ENCODE peak calls at places on chromosomes 1 and 21, in nine cellular contexts. T is HCT116, Y is spleen, L is stomach, W is H1, Q is suprapubic skin, U is HepG2, X is sigmoid colon, R is breast epithelium. D is an unnamed sample.

GRCh38 chr1:184351416-184351975 is 35.3 kb upstream of the C1orf21 start:
- DNase-seq in T (no peak), Y (no peak), L (no peak), W (no peak), Q (no peak), U (no peak), X (no peak), R (no peak), D (no peak)

GRCh38 chr1:207818971-207819451 is 67.2 kb downstream of the CD46 start:
- DNase-seq in T (no peak), Y (no peak), L (no peak), W (no peak), Q (peak), U (no peak), X (peak), R (no peak), D (no peak)

GRCh38 chr21:41926068-41926806 is 27.6 kb downstream of the C2CD2 start:
- DNase-seq in T (no peak), Y (no peak), L (peak), W (no peak), Q (no peak), U (peak), X (peak), R (peak), D (no peak)

GRCh38 chr1:93519196-93519825 is 71.4 kb downstream of the FNBP1L start:
- DNase-seq in T (no peak), Y (no peak), L (no peak), W (no peak), Q (no peak), U (no peak), X (no peak), R (no peak), D (no peak)

GRCh38 chr1:44720281-44720680 is 10.7 kb downstream of the RNU5D-1 start:
- DNase-seq in T (no peak), Y (peak), L (no peak), W (no peak), Q (no peak), U (no peak), X (no peak), R (no peak), D (no peak)

GRCh38 chr1:12087797-12088314 is 24.8 kb downstream of the TNFRSF8 start:
- DNase-seq in T (no peak), Y (no peak), L (no peak), W (no peak), Q (no peak), U (no peak), X (no peak), R (no peak), D (no peak)

GRCh38 chr1:183685112-183685713 is 32.1 kb upstream of the APOBEC4 start:
- DNase-seq in T (peak), Y (no peak), L (peak), W (no peak), Q (no peak), U (peak), X (no peak), R (no peak), D (no peak)

GRCh38 chr1:232049335-232049734 is 422.7 kb downstream of the DISC1 start:
- DNase-seq in T (no peak), Y (no peak), L (no peak), W (no peak), Q (no peak), U (peak), X (no peak), R (no peak), D (no peak)

GRCh38 chr1:1757422-1758058 is 20.7 kb downstream of the NADK start:
- DNase-seq in T (no peak), Y (peak), L (no peak), W (no peak), Q (no peak), U (no peak), X (no peak), R (no peak), D (no peak)

GRCh38 chr21:43731476-43731875 is 12.5 kb downstream of the PDXK start:
- DNase-seq in T (no peak), Y (no peak), L (peak), W (no peak), Q (no peak), U (peak), X (no peak), R (no peak), D (no peak)

GRCh38 chr1:50450861-50451653 is 27.8 kb upstream of the DMRTA2 start:
- DNase-seq in T (no peak), Y (no peak), L (no peak), W (no peak), Q (no peak), U (no peak), X (no peak), R (no peak), D (no peak)

GRCh38 chr21:46080171-46081021 is 17.5 kb upstream of the COL6A2 start:
- DNase-seq in T (no peak), Y (peak), L (peak), W (no peak), Q (peak), U (no peak), X (peak), R (peak), D (peak)

GRCh38 chr21:46000731-46001641 is 19.4 kb downstream of the COL6A1 start:
- DNase-seq in T (no peak), Y (peak), L (peak), W (peak), Q (peak), U (no peak), X (peak), R (peak), D (no peak)

GRCh38 chr1:210797422-210797821 is 336.5 kb downstream of the KCNH1 start:
- DNase-seq in T (no peak), Y (no peak), L (no peak), W (no peak), Q (no peak), U (no peak), X (no peak), R (no peak), D (no peak)

GRCh38 chr1:203281033-203281432 is 24.3 kb upstream of the BTG2 start:
- DNase-seq in T (no peak), Y (no peak), L (no peak), W (peak), Q (no peak), U (no peak), X (peak), R (peak), D (no peak)

GRCh38 chr1:24588573-24588972 is 32.7 kb downstream of the NCMAP start:
- DNase-seq in T (no peak), Y (no peak), L (no peak), W (no peak), Q (no peak), U (no peak), X (no peak), R (no peak), D (no peak)

GRCh38 chr1:24586119-24586518 is 30.2 kb downstream of the NCMAP start:
- DNase-seq in T (no peak), Y (no peak), L (no peak), W (no peak), Q (no peak), U (peak), X (no peak), R (no peak), D (no peak)

GRCh38 chr1:24584103-24584764 is 28.3 kb downstream of the NCMAP start:
- DNase-seq in T (no peak), Y (no peak), L (peak), W (no peak), Q (no peak), U (no peak), X (no peak), R (no peak), D (no peak)

GRCh38 chr1:24589200-24589599 is 33.3 kb downstream of the NCMAP start:
- DNase-seq in T (no peak), Y (no peak), L (no peak), W (no peak), Q (no peak), U (no peak), X (no peak), R (no peak), D (no peak)

GRCh38 chr1:24586970-24587820 is 31.3 kb downstream of the NCMAP start:
- DNase-seq in T (peak), Y (no peak), L (peak), W (no peak), Q (no peak), U (peak), X (no peak), R (no peak), D (no peak)
- TF ChIP-seq POLR2A in T (no peak), Y (no peak), L (no peak), W (no peak), Q (no peak), U (no peak), X (no peak), R (no peak), D (no peak)

DNA sequence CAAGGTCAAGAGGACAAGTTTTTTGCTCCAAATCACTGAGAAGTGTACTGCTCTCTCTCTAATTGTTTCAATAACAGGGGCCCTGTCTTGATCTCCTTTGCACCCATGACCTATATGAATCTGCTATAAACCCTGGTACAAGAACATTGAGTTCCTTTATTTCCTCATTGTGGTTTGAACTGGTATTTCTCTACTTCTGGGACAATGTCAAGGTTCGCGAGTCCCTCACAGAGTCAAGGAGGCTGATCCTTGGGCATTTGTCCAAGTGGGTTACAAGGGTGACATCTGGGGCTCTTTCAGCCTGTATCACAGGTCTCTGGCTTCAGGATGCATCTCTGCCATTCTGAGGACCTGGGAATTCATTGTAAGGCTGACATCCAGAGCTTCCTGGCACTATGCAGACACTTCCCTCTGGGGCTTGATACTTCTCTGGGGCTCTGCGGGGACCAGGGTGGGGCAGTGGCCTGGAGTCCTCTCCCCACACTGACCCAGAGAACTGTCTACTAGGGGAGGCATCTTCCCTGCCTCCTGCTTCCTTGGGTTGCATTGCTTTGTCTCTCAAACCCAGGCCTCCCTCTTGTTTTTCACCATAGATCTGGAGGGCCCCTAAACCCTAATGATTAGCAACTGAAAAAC is 22.5 kb upstream of the ZNF648 start:
- DNase-seq in T (no peak), Y (no peak), L (no peak), W (no peak), Q (no peak), U (no peak), X (no peak), R (no peak), D (peak)
- TF ChIP-seq POLR2AphosphoS5 in T (no peak), Y (peak), L (no peak), W (no peak), Q (no peak), U (no peak), X (no peak), R (no peak), D (no peak)

DNA sequence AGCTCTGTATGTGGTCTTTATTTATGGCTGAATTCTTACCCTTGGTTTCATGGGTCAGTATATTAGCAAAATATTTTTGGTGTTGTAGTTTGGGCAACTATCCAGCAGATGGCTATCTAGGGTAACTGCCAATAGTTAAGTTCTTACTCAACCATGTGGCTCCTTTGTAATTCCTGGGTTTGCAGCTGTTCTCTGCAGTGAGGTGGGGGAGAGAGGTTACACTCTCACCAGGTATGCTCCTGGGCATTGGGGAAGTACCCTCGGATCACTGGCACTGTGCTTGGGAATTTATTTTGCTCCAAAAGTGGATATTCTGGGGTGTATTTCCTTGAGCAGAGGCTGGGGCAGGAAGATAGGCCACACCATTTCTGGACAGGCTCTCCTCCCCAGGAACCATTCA is 436.7 kb upstream of the TMPRSS15 start:
- DNase-seq in T (peak), Y (no peak), L (no peak), W (peak), Q (no peak), U (no peak), X (no peak), R (no peak), D (no peak)
- TF ChIP-seq CTCF in T (no peak), Y (no peak), L (no peak), W (no peak), Q (no peak), U (no peak), X (no peak), R (no peak), D (no peak)

DNA sequence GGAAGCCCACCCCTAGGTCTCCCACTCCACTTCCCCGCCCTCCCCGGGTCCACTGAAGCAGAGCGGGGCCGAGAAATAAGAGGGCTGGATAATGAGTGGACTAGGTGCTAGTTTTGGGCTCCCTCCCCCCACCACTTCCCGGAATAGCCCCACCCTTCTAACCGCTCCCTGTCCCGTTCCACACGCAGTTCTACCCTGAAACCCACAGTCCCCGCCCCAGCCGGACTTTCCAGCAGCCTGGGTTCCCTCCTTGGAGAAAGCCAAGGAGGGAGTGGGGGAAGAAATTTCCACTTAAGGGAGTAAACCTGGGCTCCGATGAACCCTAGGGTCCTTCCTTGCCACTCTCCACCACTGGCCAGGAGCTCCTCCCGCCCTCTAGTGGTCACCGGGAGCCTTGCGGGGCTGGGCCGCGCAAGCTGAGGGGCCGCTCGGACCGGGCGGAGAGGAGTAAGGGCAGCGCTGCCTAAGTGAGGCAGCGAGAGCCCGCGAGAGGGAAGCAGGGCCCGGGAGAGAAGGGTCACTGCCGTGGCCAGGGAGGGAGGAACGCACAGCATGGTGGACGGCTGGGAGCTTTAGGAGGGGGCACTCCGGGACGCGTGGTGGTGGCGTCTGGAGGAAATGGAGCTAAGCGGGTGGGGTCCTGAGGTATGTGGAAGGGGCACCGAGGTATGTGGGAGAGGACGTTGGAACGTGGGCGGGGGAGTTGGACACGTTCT is 14.3 kb downstream of the THBS3 start:
- DNase-seq in T (peak), Y (peak), L (peak), W (peak), Q (peak), U (peak), X (peak), R (peak), D (peak)
- TF ChIP-seq POLR2A in T (peak), Y (no peak), L (no peak), W (no peak), Q (no peak), U (no peak), X (peak), R (peak), D (peak)

GRCh38 chr1:23557471-23558124 is 1.7 kb downstream of the ID3 start:
- DNase-seq in T (no peak), Y (no peak), L (no peak), W (no peak), Q (no peak), U (no peak), X (no peak), R (no peak), D (no peak)

GRCh38 chr1:23555225-23555801 is 4.0 kb downstream of the ID3 start:
- DNase-seq in T (no peak), Y (no peak), L (no peak), W (no peak), Q (no peak), U (no peak), X (no peak), R (no peak), D (no peak)

GRCh38 chr1:23558140-23558871 is 995 bp downstream of the ID3 start:
- DNase-seq in T (peak), Y (peak), L (peak), W (no peak), Q (no peak), U (peak), X (peak), R (no peak), D (no peak)

GRCh38 chr1:23555949-23556640 is 3.2 kb downstream of the ID3 start:
- DNase-seq in T (peak), Y (no peak), L (no peak), W (peak), Q (no peak), U (peak), X (no peak), R (no peak), D (no peak)

GRCh38 chr1:23556661-23557470 is 2.4 kb downstream of the ID3 start:
- DNase-seq in T (peak), Y (no peak), L (no peak), W (no peak), Q (no peak), U (peak), X (no peak), R (no peak), D (no peak)
- TF ChIP-seq POLR2AphosphoS5 in T (no peak), Y (no peak), L (no peak), W (peak), Q (no peak), U (peak), X (no peak), R (no peak), D (no peak)

GRCh38 chr1:247077234-247077633 is 1.4 kb downstream of the ZNF670 start:
- DNase-seq in T (no peak), Y (no peak), L (no peak), W (no peak), Q (no peak), U (no peak), X (no peak), R (no peak), D (no peak)

GRCh38 chr1:247079141-247079874 is 697 bp upstream of the ZNF670 start:
- DNase-seq in T (no peak), Y (peak), L (no peak), W (no peak), Q (no peak), U (peak), X (no peak), R (no peak), D (no peak)

GRCh38 chr1:247077768-247078314 is 770 bp downstream of the ZNF670 start:
- DNase-seq in T (no peak), Y (no peak), L (no peak), W (no peak), Q (no peak), U (peak), X (no peak), R (no peak), D (no peak)

DNA sequence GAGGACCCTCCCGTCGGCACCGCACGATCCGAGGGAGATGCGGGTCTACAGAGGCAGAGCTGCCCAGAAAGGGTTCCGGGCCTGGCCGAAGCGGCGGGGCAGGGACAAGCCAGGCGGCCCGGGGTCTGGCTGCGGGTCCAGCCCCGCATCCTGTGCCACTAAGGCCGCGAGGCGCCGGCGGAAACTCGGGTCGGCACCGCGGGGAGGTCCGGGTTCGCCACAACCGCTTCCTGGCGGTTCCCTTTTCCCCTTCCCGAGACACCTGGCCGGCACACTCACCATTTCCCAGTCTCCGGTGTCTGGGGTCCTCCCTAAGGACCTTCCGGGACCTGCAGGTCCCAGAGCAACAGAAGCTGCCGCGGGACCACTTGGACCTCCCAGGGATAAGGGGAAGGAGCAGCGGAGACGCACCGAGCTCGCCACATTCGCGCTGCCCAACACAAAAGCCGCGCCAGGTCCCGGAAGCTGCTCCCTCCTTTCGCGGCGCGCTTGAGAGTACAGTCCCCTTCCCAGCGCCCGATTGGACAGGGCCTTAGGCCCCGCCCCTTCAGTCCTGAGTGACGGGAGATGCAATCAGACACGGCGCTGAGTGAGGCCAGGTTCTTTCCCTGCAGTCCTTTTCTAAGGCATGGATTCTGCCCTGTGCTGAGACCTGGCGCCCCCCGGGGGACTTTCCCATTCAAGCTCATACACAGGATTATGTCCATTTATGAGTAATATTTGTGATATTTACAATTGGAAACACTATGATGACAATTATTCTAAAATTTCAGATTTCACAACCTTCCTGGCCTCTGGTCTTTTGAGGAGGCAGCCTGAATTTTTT is at the start of gene ZNF670:
- DNase-seq in T (peak), Y (peak), L (peak), W (peak), Q (peak), U (peak), X (peak), R (peak), D (peak)
- TF ChIP-seq CTCF in T (no peak), Y (no peak), L (no peak), W (no peak), Q (no peak), U (peak), X (no peak), R (no peak), D (no peak)